ENCODE peak calls at places on chromosome 3, in ten cellular contexts. C is breast epithelium; X is CD8-positive, alpha-beta T cell; J is aorta; Z is tibial nerve; G is GM23248; Q is naive thymus-derived CD4-positive, alpha-beta T cell; N is SK-N-SH; E is tibial artery; U is upper lobe of right lung. T is an unnamed sample. For H3K27me3 and H3K4me1, the result is how much of the 10 kb centered on the place peaks cover.

GRCh38 chr3:132654190-132654589 is 5.4 kb downstream of the ACAD11 start:
- DNase-seq in C (no peak), X (no peak), J (no peak), Z (no peak), G (no peak), Q (no peak), N (no peak), E (no peak), U (no peak), T (no peak)

GRCh38 chr3:179401561-179401960 is 49.7 kb downstream of the GNB4 start:
- DNase-seq in C (no peak), X (no peak), J (no peak), Z (no peak), G (peak), Q (no peak), N (no peak), E (no peak), U (no peak), T (no peak)

GRCh38 chr3:85758442-85758841 is 799.7 kb downstream of the CADM2 start:
- DNase-seq in C (no peak), X (no peak), J (no peak), Z (no peak), G (no peak), Q (no peak), N (no peak), E (no peak), U (no peak), T (no peak)

GRCh38 chr3:189393598-189393997 is 221.8 kb downstream of the TPRG1 start:
- DNase-seq in C (no peak), X (no peak), J (no peak), Z (no peak), G (no peak), Q (no peak), N (no peak), E (no peak), U (no peak), T (no peak)

GRCh38 chr3:29195055-29195454 is 85.8 kb upstream of the RBMS3 start:
- DNase-seq in C (no peak), X (no peak), J (no peak), Z (no peak), G (no peak), Q (no peak), N (no peak), E (no peak), U (no peak), T (no peak)

GRCh38 chr3:73729969-73730440 is 105.3 kb upstream of the PDZRN3 start:
- DNase-seq in C (no peak), X (no peak), J (no peak), Z (peak), G (no peak), Q (no peak), N (no peak), E (no peak), U (peak), T (peak)

GRCh38 chr3:79729096-79729495 is 38.7 kb downstream of the ROBO1 start:
- DNase-seq in C (no peak), X (no peak), J (no peak), Z (peak), G (peak), Q (no peak), N (peak), E (no peak), U (no peak), T (no peak)

GRCh38 chr3:188624384-188624783 is 470.4 kb downstream of the LPP start:
- DNase-seq in C (no peak), X (no peak), J (no peak), Z (peak), G (no peak), Q (no peak), N (no peak), E (peak), U (no peak), T (no peak)

GRCh38 chr3:42498791-42499477 is 3.5 kb upstream of the VIPR1 start:
- DNase-seq in C (peak), X (no peak), J (no peak), Z (no peak), G (no peak), Q (no peak), N (no peak), E (peak), U (peak), T (no peak)

GRCh38 chr3:54915976-54916375 is 11.9 kb downstream of the LRTM1 start:
- DNase-seq in C (no peak), X (no peak), J (no peak), Z (no peak), G (no peak), Q (no peak), N (no peak), E (no peak), U (no peak), T (no peak)

GRCh38 chr3:146593776-146594175 is 11.4 kb downstream of the PLSCR5 start:
- DNase-seq in C (no peak), X (no peak), J (no peak), Z (no peak), G (no peak), Q (no peak), N (no peak), E (no peak), U (no peak), T (no peak)

GRCh38 chr3:15055019-15055557 is 10.0 kb downstream of the MRPS25 start:
- DNase-seq in C (no peak), X (peak), J (no peak), Z (no peak), G (peak), Q (no peak), N (no peak), E (no peak), U (no peak), T (no peak)

GRCh38 chr3:13141183-13141582 is 68.0 kb upstream of the IQSEC1 start:
- DNase-seq in C (peak), X (no peak), J (no peak), Z (no peak), G (no peak), Q (no peak), N (no peak), E (peak), U (peak), T (no peak)

GRCh38 chr3:127410678-127411077 is 122.8 kb upstream of the PRR20G start:
- DNase-seq in C (peak), X (no peak), J (no peak), Z (no peak), G (no peak), Q (no peak), N (peak), E (no peak), U (no peak), T (no peak)

GRCh38 chr3:8937064-8938020 is 25.9 kb downstream of the RAD18 start:
- DNase-seq in C (no peak), X (no peak), J (no peak), Z (no peak), G (peak), Q (no peak), N (no peak), E (no peak), U (no peak), T (no peak)

GRCh38 chr3:123984350-123984749 is 7.6 kb downstream of the ROPN1 start:
- DNase-seq in C (no peak), X (no peak), J (no peak), Z (no peak), G (no peak), Q (no peak), N (no peak), E (no peak), U (no peak), T (no peak)
- H3K27me3 ChIP-seq in C (under half), X (under half), J (under half), Z (under half), G (under half), Q (under half), N (under half), E (under half), U (under half), T (under half)

DNA sequence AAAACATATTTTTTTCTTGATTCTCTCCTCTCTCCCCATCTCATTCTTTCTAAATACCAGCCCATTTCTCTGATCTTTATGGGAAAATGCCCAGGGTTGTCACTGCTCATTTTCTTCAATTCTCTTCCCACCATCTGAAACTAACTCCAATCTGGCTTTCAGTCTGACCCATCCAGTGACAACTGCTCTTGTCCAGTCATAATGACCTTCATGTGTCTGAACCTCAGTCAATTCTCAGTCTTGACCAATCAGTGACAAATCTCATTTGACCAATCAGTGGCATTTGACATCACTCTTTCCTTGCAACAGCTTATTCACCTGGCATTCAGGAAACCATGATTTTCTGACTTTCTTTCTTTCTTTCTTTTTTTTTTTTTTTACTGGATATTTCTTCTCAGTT is 15.1 kb downstream of the VEPH1 start:
- DNase-seq in C (no peak), X (no peak), J (no peak), Z (no peak), G (no peak), Q (no peak), N (no peak), E (no peak), U (no peak), T (no peak)
- H3K27ac ChIP-seq in C (no peak), X (no peak), J (no peak), Z (no peak), G (no peak), Q (no peak), N (peak), E (no peak), U (no peak), T (no peak)

GRCh38 chr3:71446260-71446659 is 137.3 kb downstream of the FOXP1 start:
- DNase-seq in C (no peak), X (no peak), J (no peak), Z (no peak), G (no peak), Q (no peak), N (no peak), E (no peak), U (no peak), T (no peak)
- H3K4me1 ChIP-seq in C (under half), X (half or more), J (under half), Z (under half), G (under half), Q (half or more), N (under half), E (under half), U (half or more), T (under half)

GRCh38 chr3:10332481-10333358 is 11.8 kb upstream of the SEC13 start:
- DNase-seq in C (no peak), X (no peak), J (peak), Z (no peak), G (no peak), Q (no peak), N (no peak), E (no peak), U (no peak), T (no peak)

GRCh38 chr3:10333359-10333670 is 12.4 kb upstream of the SEC13 start:
- DNase-seq in C (no peak), X (no peak), J (no peak), Z (no peak), G (no peak), Q (no peak), N (no peak), E (no peak), U (no peak), T (no peak)

GRCh38 chr3:10330319-10330718 is 9.4 kb upstream of the SEC13 start:
- DNase-seq in C (no peak), X (no peak), J (peak), Z (no peak), G (no peak), Q (no peak), N (no peak), E (no peak), U (peak), T (no peak)

GRCh38 chr3:10329495-10330015 is 8.6 kb upstream of the SEC13 start:
- DNase-seq in C (no peak), X (no peak), J (peak), Z (no peak), G (no peak), Q (no peak), N (no peak), E (no peak), U (no peak), T (no peak)

DNA sequence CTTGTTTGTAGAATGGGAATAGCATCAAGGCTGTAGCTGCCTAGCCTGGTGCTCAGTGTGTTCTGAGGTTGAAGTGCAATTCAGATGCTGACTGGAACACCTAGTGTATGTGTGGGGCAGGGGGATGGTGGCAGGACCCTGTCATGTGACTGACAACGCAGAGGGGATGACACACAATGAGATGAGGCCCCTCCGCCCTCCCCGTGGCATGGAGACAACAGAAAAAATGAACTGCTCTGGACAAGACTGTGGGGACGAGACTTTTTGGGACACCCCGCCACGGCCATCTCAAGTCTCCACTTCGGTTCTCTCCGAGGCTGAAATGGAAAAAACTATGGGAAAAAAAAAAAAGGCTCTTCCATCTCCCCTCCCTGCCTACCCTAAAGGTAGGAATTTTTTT is 10.4 kb upstream of the SEC13 start:
- DNase-seq in C (no peak), X (no peak), J (peak), Z (no peak), G (no peak), Q (no peak), N (no peak), E (no peak), U (no peak), T (no peak)
- H3K27me3 ChIP-seq in C (under half), X (under half), J (under half), Z (under half), G (half or more), Q (under half), N (under half), E (under half), U (under half), T (under half)

GRCh38 chr3:26621891-26622633 is 510 bp upstream of the LRRC3B start:
- DNase-seq in C (no peak), X (no peak), J (no peak), Z (no peak), G (no peak), Q (no peak), N (no peak), E (no peak), U (no peak), T (no peak)
- H3K27ac ChIP-seq in C (no peak), X (no peak), J (no peak), Z (no peak), G (no peak), Q (no peak), N (no peak), E (no peak), U (no peak), T (no peak)

GRCh38 chr3:53253707-53254106 is 2.1 kb downstream of the TKT start:
- DNase-seq in C (no peak), X (no peak), J (no peak), Z (no peak), G (peak), Q (no peak), N (no peak), E (no peak), U (no peak), T (no peak)
- H3K4me1 ChIP-seq in C (under half), X (under half), J (under half), Z (under half), G (under half), Q (under half), N (under half), E (under half), U (under half), T (half or more)

GRCh38 chr3:46453526-46454208 is 11.0 kb downstream of the LTF start:
- DNase-seq in C (no peak), X (no peak), J (no peak), Z (no peak), G (no peak), Q (no peak), N (no peak), E (no peak), U (no peak), T (no peak)
- H3K27me3 ChIP-seq in C (under half), X (under half), J (under half), Z (under half), G (half or more), Q (under half), N (under half), E (under half), U (under half), T (under half)

GRCh38 chr3:150488867-150489266 is 57.4 kb downstream of the SERP1 start:
- DNase-seq in C (no peak), X (no peak), J (no peak), Z (no peak), G (no peak), Q (no peak), N (no peak), E (no peak), U (no peak), T (no peak)
- H3K27ac ChIP-seq in C (no peak), X (no peak), J (no peak), Z (no peak), G (no peak), Q (no peak), N (no peak), E (no peak), U (no peak), T (no peak)

DNA sequence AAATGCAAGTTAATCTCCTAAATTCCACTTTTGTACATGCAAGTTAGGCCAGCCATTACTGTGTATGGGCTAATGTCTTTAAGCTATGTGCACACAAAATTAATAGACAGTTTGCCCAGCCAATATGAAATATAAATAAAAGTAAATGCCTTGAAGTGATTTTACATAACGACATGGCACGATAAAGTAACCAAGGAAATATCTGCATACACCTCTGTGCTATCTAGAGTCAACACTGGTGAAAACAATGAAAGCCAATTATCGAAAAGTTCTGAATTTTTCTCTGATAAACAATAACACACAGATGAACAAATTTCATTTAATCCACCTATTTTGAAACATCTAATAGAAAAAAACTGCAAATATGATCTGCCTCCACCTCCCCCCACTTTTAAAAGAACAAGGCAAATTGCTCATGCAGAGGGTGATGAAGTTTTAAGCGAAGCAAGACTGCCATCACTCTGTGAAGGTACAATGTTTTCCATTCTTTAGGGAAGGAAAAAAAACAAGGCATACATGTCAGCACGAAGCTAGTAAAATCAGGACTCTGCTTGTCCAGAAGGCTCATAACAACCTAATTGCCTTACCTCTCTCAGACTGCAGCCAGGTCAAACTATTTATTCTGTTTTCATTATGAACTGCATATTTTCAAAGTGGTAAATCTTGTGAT is 317.7 kb downstream of the MECOM start:
- DNase-seq in C (no peak), X (no peak), J (no peak), Z (no peak), G (no peak), Q (no peak), N (no peak), E (no peak), U (no peak), T (no peak)
- H3K4me1 ChIP-seq in C (under half), X (under half), J (under half), Z (under half), G (under half), Q (under half), N (under half), E (under half), U (under half), T (under half)

T was measured in upper lobe of left lung.